ENCODE peak calls at places on chromosomes 5 and 9, in four cellular contexts. One of them, this sample, is unnamed.

GRCh38 chr5:65925094-65925600 is 1.2 kb upstream of the ERBIN start:
- DNase-seq in K562: peak; percentile 63
- DNase-seq in GM12878: peak; percentile 56
- DNase-seq in HepG2: peak; percentile 36
- DNase-seq in this sample: peak; percentile 77

GRCh38 chr9:99377790-99378775 is 156.0 kb downstream of the SEC61B start:
- DNase-seq in K562: no peak
- DNase-seq in HepG2: peak; percentile 64
- DNase-seq in GM12878: no peak
- DNase-seq in this sample: no peak

GRCh38 chr9:89975024-89975423 is 370.2 kb downstream of the GADD45G start:
- DNase-seq in GM12878: no peak
- DNase-seq in HepG2: no peak
- DNase-seq in K562: no peak
- DNase-seq in this sample: no peak

GRCh38 chr5:153752890-153753289 is 262.4 kb downstream of the GRIA1 start:
- DNase-seq in GM12878: no peak
- DNase-seq in HepG2: no peak
- DNase-seq in K562: no peak
- DNase-seq in this sample: no peak

GRCh38 chr9:97109194-97109811 is 70.4 kb upstream of the CTSV start:
- DNase-seq in K562: peak; percentile 38
- DNase-seq in GM12878: peak; percentile 1
- DNase-seq in HepG2: peak; percentile 64
- DNase-seq in this sample: peak; percentile 9

GRCh38 chr5:100584069-100584468 is 48.9 kb downstream of the FAM174A start:
- DNase-seq in HepG2: no peak
- DNase-seq in GM12878: peak; percentile 60
- DNase-seq in K562: no peak
- DNase-seq in this sample: no peak

GRCh38 chr9:104836235-104836634 is 72.3 kb downstream of the NIPSNAP3B start:
- DNase-seq in GM12878: no peak
- DNase-seq in HepG2: no peak
- DNase-seq in K562: no peak
- DNase-seq in this sample: no peak

GRCh38 chr5:39513236-39513635 is 88.5 kb upstream of the DAB2 start:
- DNase-seq in HepG2: peak; percentile 12
- DNase-seq in K562: no peak
- DNase-seq in GM12878: no peak
- DNase-seq in this sample: peak; percentile 58

GRCh38 chr9:13956107-13956506 is 357.8 kb downstream of the NFIB start:
- DNase-seq in HepG2: no peak
- DNase-seq in GM12878: no peak
- DNase-seq in K562: no peak
- DNase-seq in this sample: no peak

GRCh38 chr9:88915916-88916315 is 75.4 kb upstream of the S1PR3 start:
- DNase-seq in HepG2: no peak
- DNase-seq in K562: no peak
- DNase-seq in GM12878: no peak
- DNase-seq in this sample: no peak

GRCh38 chr5:10424124-10424731 is 17.5 kb upstream of the ROPN1L start:
- DNase-seq in HepG2: peak; percentile 13
- DNase-seq in K562: no peak
- DNase-seq in GM12878: no peak
- DNase-seq in this sample: peak; percentile 59

GRCh38 chr9:98873535-98874432 is 66.3 kb downstream of the GALNT12 start:
- DNase-seq in HepG2: no peak
- DNase-seq in GM12878: no peak
- DNase-seq in K562: no peak
- DNase-seq in this sample: no peak

GRCh38 chr9:100322954-100323536 is 29.7 kb downstream of the TEX10 start:
- DNase-seq in HepG2: peak; percentile 26
- DNase-seq in K562: peak; percentile 31
- DNase-seq in GM12878: no peak
- DNase-seq in this sample: peak; percentile 52

GRCh38 chr5:105230516-105230915 is 1667.9 kb upstream of the NUDT12 start:
- DNase-seq in GM12878: no peak
- DNase-seq in HepG2: no peak
- DNase-seq in K562: peak; percentile 6
- DNase-seq in this sample: no peak

GRCh38 chr5:96049398-96050272 is 88.0 kb upstream of the ELL2 start:
- DNase-seq in GM12878: no peak
- DNase-seq in K562: no peak
- DNase-seq in HepG2: no peak
- DNase-seq in this sample: peak; percentile 27

GRCh38 chr5:56440871-56441740 is 208.0 kb upstream of the ANKRD55 start:
- DNase-seq in HepG2: peak; percentile 96
- DNase-seq in GM12878: no peak
- DNase-seq in K562: no peak
- DNase-seq in this sample: peak; percentile 89

GRCh38 chr5:178387856-178388190 is 155.2 kb upstream of the PHYKPL start:
- DNase-seq in GM12878: no peak
- DNase-seq in K562: no peak
- DNase-seq in HepG2: no peak
- DNase-seq in this sample: no peak
- H3K9me3 ChIP-seq in GM12878: no peaks in the 10 kb centered on the region
- H3K9me3 ChIP-seq in K562: no peaks in the 10 kb centered on the region
- H3K9me3 ChIP-seq in HepG2: no peaks in the 10 kb centered on the region
- H3K9me3 ChIP-seq in this sample: no peaks in the 10 kb centered on the region

GRCh38 chr5:128815201-128815600 is 150.1 kb upstream of the SLC27A6 start:
- DNase-seq in HepG2: no peak
- DNase-seq in K562: no peak
- DNase-seq in GM12878: no peak
- DNase-seq in this sample: no peak
- TF ChIP-seq JUNB in HepG2: no peak
- TF ChIP-seq JUNB in K562: no peak
- TF ChIP-seq JUNB in GM12878: no peak
- TF ChIP-seq JUNB in this sample: no peak

GRCh38 chr9:113409481-113409880 is 994 bp downstream of the POLE3 start:
- DNase-seq in HepG2: no peak
- DNase-seq in K562: no peak
- DNase-seq in GM12878: no peak
- DNase-seq in this sample: no peak

GRCh38 chr9:113416149-113416726 is 5.7 kb downstream of the C9orf43 start:
- DNase-seq in K562: no peak
- DNase-seq in GM12878: peak; percentile 67
- DNase-seq in HepG2: no peak
- DNase-seq in this sample: no peak

GRCh38 chr9:113409883-113410206 is 630 bp downstream of the POLE3 start:
- DNase-seq in GM12878: no peak
- DNase-seq in HepG2: no peak
- DNase-seq in K562: no peak
- DNase-seq in this sample: no peak

GRCh38 chr9:113410207-113411158 is at the start of the genes C9orf43 and POLE3:
- DNase-seq in K562: peak; percentile 95
- DNase-seq in GM12878: peak; percentile 80
- DNase-seq in HepG2: peak; percentile 91
- DNase-seq in this sample: peak; percentile 97
- TF ChIP-seq POLR2A in K562: peak; percentile 85
- TF ChIP-seq POLR2A in GM12878: peak; percentile 90
- TF ChIP-seq POLR2A in HepG2: peak; percentile 81
- TF ChIP-seq POLR2A in this sample: peak; percentile 72

DNA sequence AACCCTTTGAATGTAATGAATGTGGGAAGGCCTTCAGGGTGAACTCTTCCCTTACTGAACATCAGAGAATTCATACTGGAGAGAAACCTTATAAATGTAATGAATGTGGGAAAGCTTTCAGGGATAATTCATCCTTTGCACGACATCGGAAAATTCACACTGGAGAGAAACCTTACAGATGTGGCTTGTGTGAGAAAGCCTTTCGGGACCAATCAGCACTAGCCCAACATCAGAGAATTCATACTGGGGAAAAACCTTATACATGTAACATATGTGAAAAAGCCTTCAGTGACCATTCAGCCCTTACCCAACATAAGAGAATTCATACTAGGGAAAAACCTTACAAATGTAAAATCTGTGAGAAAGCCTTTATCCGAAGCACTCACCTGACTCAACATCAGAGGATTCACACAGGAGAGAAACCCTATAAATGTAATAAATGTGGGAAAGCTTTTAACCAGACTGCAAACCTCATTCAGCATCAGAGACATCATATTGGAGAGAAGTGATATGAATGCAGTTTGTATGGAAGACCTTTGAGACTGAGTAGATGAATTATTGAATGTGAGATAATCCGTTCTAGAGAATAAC is 24.6 kb downstream of the ZNF454 start:
- DNase-seq in GM12878: no peak
- DNase-seq in HepG2: no peak
- DNase-seq in K562: no peak
- DNase-seq in this sample: no peak
- H3K9me3 ChIP-seq in GM12878: no peaks in the 10 kb centered on the region
- H3K9me3 ChIP-seq in HepG2: peaks cover 88% of the 10 kb centered on the region
- H3K9me3 ChIP-seq in K562: no peaks in the 10 kb centered on the region
- H3K9me3 ChIP-seq in this sample: peaks cover 53% of the 10 kb centered on the region

DNA sequence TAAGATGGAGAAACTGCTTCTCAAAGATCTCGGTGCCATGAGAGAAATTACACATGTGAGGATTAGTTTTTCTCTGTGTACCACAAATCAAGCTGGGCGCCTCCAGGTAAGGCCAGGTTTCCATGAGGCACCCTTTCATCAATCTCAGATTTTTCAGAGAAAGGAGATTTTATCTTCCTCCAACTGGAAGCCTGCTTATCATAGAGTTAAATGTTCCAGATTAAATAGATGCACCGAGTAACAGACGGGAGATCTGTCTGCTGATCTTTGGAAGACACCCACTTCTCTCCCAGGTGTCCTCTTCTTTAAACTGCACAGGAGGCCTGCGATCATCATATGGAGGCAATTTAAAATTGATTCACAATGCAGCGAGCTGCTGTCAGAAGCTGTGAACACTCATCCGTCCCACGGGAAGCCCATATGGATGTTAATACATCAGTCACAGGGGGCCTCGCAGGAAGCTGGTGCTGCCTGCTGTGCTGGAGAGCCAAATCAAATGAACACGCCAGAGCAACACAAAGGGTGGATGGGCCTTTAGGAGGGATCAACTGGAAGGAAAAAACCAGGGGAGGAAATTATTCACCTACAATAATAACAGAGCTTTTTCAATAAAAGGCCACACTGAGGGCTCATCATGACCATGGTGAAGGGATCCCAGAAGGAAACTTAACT is 93.3 kb downstream of the TLE1 start:
- DNase-seq in HepG2: no peak
- DNase-seq in GM12878: no peak
- DNase-seq in K562: no peak
- DNase-seq in this sample: no peak
- TF ChIP-seq JUNB in HepG2: no peak
- TF ChIP-seq JUNB in GM12878: no peak
- TF ChIP-seq JUNB in K562: no peak
- TF ChIP-seq JUNB in this sample: no peak

GRCh38 chr9:129166962-129167557 is 11.0 kb downstream of the IER5L start:
- DNase-seq in HepG2: peak; percentile 58
- DNase-seq in GM12878: no peak
- DNase-seq in K562: peak; percentile 92
- DNase-seq in this sample: peak; percentile 97
- TF ChIP-seq POLR2A in HepG2: no peak
- TF ChIP-seq POLR2A in GM12878: no peak
- TF ChIP-seq POLR2A in K562: no peak
- TF ChIP-seq POLR2A in this sample: peak; percentile 70

GRCh38 chr9:123561055-123561454 is 205.1 kb downstream of the CRB2 start:
- DNase-seq in GM12878: no peak
- DNase-seq in HepG2: no peak
- DNase-seq in K562: no peak
- DNase-seq in this sample: no peak
- H3K9me3 ChIP-seq in GM12878: no peaks in the 10 kb centered on the region
- H3K9me3 ChIP-seq in HepG2: no peaks in the 10 kb centered on the region
- H3K9me3 ChIP-seq in K562: no peaks in the 10 kb centered on the region
- H3K9me3 ChIP-seq in this sample: no peaks in the 10 kb centered on the region

GRCh38 chr9:87545858-87546257 is 48.2 kb downstream of the DAPK1 start:
- DNase-seq in HepG2: no peak
- DNase-seq in K562: no peak
- DNase-seq in GM12878: no peak
- DNase-seq in this sample: no peak
- TF ChIP-seq JUNB in HepG2: no peak
- TF ChIP-seq JUNB in K562: no peak
- TF ChIP-seq JUNB in GM12878: no peak
- TF ChIP-seq JUNB in this sample: no peak